ENCODE peak calls at places on chromosome 15, in eight cellular contexts. N is neuronal stem cell, M is MM.1S, X is cardiac muscle cell, L is mucosa of descending colon, S is lung, R is uterus, G is body of pancreas. Z is an unnamed sample.

GRCh38 chr15:68424754-68425390 is 7.1 kb downstream of the ITGA11 start:
- DNase-seq in L (no peak), S (no peak), R (peak; percentile 13), N (no peak), G (no peak), X (no peak), M (no peak), Z (no peak)

GRCh38 chr15:91887321-91887720 is 33.8 kb downstream of the SLCO3A1 start:
- DNase-seq in G (no peak), L (no peak), N (no peak), M (no peak), R (no peak), S (no peak), X (no peak), Z (no peak)

GRCh38 chr15:49383266-49383665 is 39.8 kb upstream of the FGF7 start:
- DNase-seq in M (peak; percentile 51), G (no peak), N (no peak), X (no peak), R (no peak), L (no peak), S (no peak), Z (no peak)

GRCh38 chr15:55992769-55993110 is 672 bp downstream of the NEDD4 start:
- DNase-seq in N (no peak), L (no peak), G (no peak), R (no peak), X (no peak), M (no peak), S (no peak), Z (peak; percentile 54)

GRCh38 chr15:33160054-33160453 is 34.5 kb downstream of the FMN1 start:
- DNase-seq in X (no peak), G (no peak), R (no peak), L (no peak), M (peak; percentile 21), S (no peak), N (no peak), Z (no peak)

GRCh38 chr15:40235201-40235890 is 3.5 kb upstream of the PAK6 start:
- DNase-seq in M (no peak), R (no peak), L (no peak), X (no peak), N (no peak), S (no peak), G (no peak), Z (no peak)

GRCh38 chr15:31488437-31489204 is 162.0 kb downstream of the KLF13 start:
- DNase-seq in R (peak; percentile 39), M (peak; percentile 72), G (peak; percentile 83), N (peak; percentile 76), L (peak; percentile 72), X (peak; percentile 79), S (peak; percentile 75), Z (peak; percentile 60)

GRCh38 chr15:68650901-68651709 is 72.3 kb downstream of the CORO2B start:
- DNase-seq in X (peak; percentile 77), R (peak; percentile 23), L (peak; percentile 78), M (peak; percentile 60), G (peak; percentile 65), N (peak; percentile 74), S (no peak), Z (peak; percentile 58)

GRCh38 chr15:31433101-31433500 is 106.5 kb downstream of the KLF13 start:
- DNase-seq in N (no peak), G (no peak), M (no peak), R (no peak), X (no peak), S (no peak), L (no peak), Z (no peak)

GRCh38 chr15:90871097-90871715 is 2.8 kb downstream of the FURIN start:
- DNase-seq in L (peak; percentile 39), S (no peak), G (peak; percentile 39), X (peak; percentile 61), M (peak; percentile 15), N (no peak), R (peak; percentile 49), Z (peak; percentile 51)

GRCh38 chr15:34841220-34841841 is 46.0 kb upstream of the ACTC1 start:
- DNase-seq in L (no peak), G (no peak), S (no peak), N (no peak), X (no peak), R (no peak), M (no peak), Z (no peak)

GRCh38 chr15:98907921-98908490 is 99.6 kb downstream of the PGPEP1L start:
- DNase-seq in N (no peak), X (no peak), M (no peak), G (no peak), S (no peak), L (no peak), R (no peak), Z (no peak)

GRCh38 chr15:95495033-95495541 is 835.4 kb upstream of the NR2F2 start:
- DNase-seq in X (no peak), N (no peak), S (no peak), G (no peak), R (no peak), M (no peak), L (no peak), Z (no peak)

GRCh38 chr15:38038659-38039442 is 104.4 kb downstream of the TMCO5A start:
- DNase-seq in G (no peak), L (no peak), N (no peak), S (no peak), R (no peak), X (no peak), M (no peak), Z (no peak)

GRCh38 chr15:81531971-81532370 is 158.0 kb upstream of the TMC3 start:
- DNase-seq in M (no peak), N (no peak), X (no peak), L (no peak), G (no peak), R (no peak), S (no peak), Z (no peak)

GRCh38 chr15:90465140-90465929 is 64.4 kb upstream of the CRTC3 start:
- DNase-seq in L (no peak), N (no peak), S (no peak), X (peak; percentile 26), R (no peak), M (no peak), G (no peak), Z (no peak)

GRCh38 chr15:79431636-79432344 is at the start of gene MINAR1:
- DNase-seq in X (peak; percentile 79), N (peak; percentile 61), R (no peak), G (peak; percentile 32), M (no peak), S (no peak), L (peak; percentile 6), Z (peak; percentile 12)

GRCh38 chr15:57953874-57954273 is 111.6 kb downstream of the ALDH1A2 start:
- DNase-seq in N (no peak), X (no peak), G (no peak), L (no peak), M (no peak), S (no peak), R (no peak), Z (no peak)

GRCh38 chr15:56964182-56964581 is 45.7 kb downstream of the TCF12 start:
- DNase-seq in G (no peak), M (no peak), R (no peak), N (no peak), S (no peak), L (no peak), X (no peak), Z (no peak)

GRCh38 chr15:41930221-41930866 is 36.5 kb upstream of the SPTBN5 start:
- DNase-seq in X (no peak), M (no peak), N (no peak), G (peak; percentile 50), R (no peak), L (peak; percentile 86), S (peak; percentile 52), Z (no peak)

GRCh38 chr15:57028176-57028575 is 109.7 kb downstream of the TCF12 start:
- DNase-seq in N (no peak), S (no peak), M (no peak), G (no peak), L (no peak), R (no peak), X (no peak), Z (no peak)

GRCh38 chr15:75646944-75647364 is 758 bp upstream of the SNX33 start:
- DNase-seq in X (peak; percentile 44), M (no peak), R (no peak), G (peak; percentile 74), S (no peak), N (no peak), L (peak; percentile 55), Z (peak; percentile 61)

GRCh38 chr15:85415779-85416178 is 35.4 kb downstream of the AKAP13 start:
- DNase-seq in R (no peak), N (no peak), M (no peak), S (no peak), G (no peak), L (no peak), X (no peak), Z (no peak)
- H3K4me1 ChIP-seq in R (peaks cover 8% of the 10 kb centered on the region), N (peaks cover 6% of the 10 kb centered on the region), M (peaks cover 28% of the 10 kb centered on the region), S (peaks cover 4% of the 10 kb centered on the region), G (peaks cover 43% of the 10 kb centered on the region), L (peaks cover 4% of the 10 kb centered on the region), X (peaks cover 3% of the 10 kb centered on the region), Z (peaks cover 50% of the 10 kb centered on the region)

GRCh38 chr15:85463976-85464375 is 83.6 kb downstream of the AKAP13 start:
- DNase-seq in R (no peak), N (no peak), S (no peak), M (no peak), L (no peak), G (no peak), X (no peak), Z (no peak)
- H3K4me1 ChIP-seq in R (peaks cover under 1% of the 10 kb centered on the region), N (peaks cover 7% of the 10 kb centered on the region), S (no peaks in the 10 kb centered on the region), M (no peaks in the 10 kb centered on the region), L (no peaks in the 10 kb centered on the region), G (no peaks in the 10 kb centered on the region), X (peaks cover 39% of the 10 kb centered on the region), Z (peaks cover 10% of the 10 kb centered on the region)

DNA sequence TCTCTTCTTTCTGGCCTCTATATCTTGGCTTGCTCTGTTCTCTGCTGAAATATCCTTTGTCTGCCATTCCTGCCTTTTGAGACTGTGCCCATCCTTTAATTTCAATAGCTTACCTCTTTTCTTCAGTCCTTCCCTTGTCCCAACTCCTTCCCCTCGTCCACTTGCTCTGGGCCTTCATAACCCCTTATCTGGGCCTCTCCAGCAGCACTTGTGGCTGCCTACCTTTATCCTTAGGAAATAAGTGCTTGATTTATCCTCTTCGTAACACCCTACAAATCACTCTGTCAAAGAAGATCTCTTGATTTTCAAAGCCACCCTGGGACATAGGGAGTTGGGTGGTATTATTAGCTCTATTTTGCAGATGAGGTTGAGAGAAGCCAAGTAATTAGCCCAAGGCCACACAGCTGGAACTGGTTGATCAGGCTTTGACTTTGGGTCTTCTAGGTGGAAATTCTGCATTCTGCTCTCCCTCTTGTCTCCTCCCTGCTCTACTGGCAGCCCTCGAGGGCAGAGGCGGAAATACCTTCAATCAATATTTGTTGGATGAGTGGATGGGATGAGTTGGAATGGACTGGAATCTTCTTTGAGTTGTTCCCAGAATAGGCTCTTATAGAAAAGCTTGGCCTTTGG is 84.0 kb upstream of the TLE3 start:
- DNase-seq in M (no peak), S (no peak), G (no peak), R (no peak), N (no peak), X (peak; percentile 67), L (no peak), Z (no peak)
- H3K4me1 ChIP-seq in M (peaks cover 7% of the 10 kb centered on the region), S (no peaks in the 10 kb centered on the region), G (peaks cover 5% of the 10 kb centered on the region), R (no peaks in the 10 kb centered on the region), N (peaks cover 10% of the 10 kb centered on the region), X (peaks cover 5% of the 10 kb centered on the region), L (no peaks in the 10 kb centered on the region), Z (no peaks in the 10 kb centered on the region)

GRCh38 chr15:62564889-62565288 is 399.8 kb upstream of the C2CD4B start:
- DNase-seq in X (peak; percentile 15), R (no peak), L (no peak), M (no peak), N (no peak), G (no peak), S (no peak), Z (no peak)
- H3K4me1 ChIP-seq in X (peaks cover 6% of the 10 kb centered on the region), R (no peaks in the 10 kb centered on the region), L (peaks cover 45% of the 10 kb centered on the region), M (no peaks in the 10 kb centered on the region), N (peaks cover 5% of the 10 kb centered on the region), G (peaks cover 4% of the 10 kb centered on the region), S (no peaks in the 10 kb centered on the region), Z (peaks cover 16% of the 10 kb centered on the region)